ENCODE peak calls at places on chromosomes 5 and 9, in nine cellular contexts. E, B, R, O, G, P, S, Z and K are unnamed samples.

GRCh38 chr5:108381034-108381954 is 604 bp downstream of the FBXL17 start:
- DNase-seq in Z (peak; percentile 51), S (peak; percentile 64), O (peak; percentile 88), B (peak; percentile 87), E (peak; percentile 48), G (peak; percentile 81), R (peak; percentile 66), P (peak; percentile 92), K (peak; percentile 78)

GRCh38 chr5:13227520-13227919 is 717.0 kb downstream of the DNAH5 start:
- DNase-seq in R (no peak), B (no peak), Z (no peak), G (no peak), S (no peak), P (no peak), O (no peak), E (no peak), K (no peak)

GRCh38 chr5:33592245-33592644 is 151.5 kb downstream of the TARS1 start:
- DNase-seq in B (no peak), E (no peak), G (no peak), R (no peak), S (no peak), P (no peak), Z (no peak), O (no peak), K (no peak)

GRCh38 chr9:69130456-69131441 is 43.3 kb upstream of the TJP2 start:
- DNase-seq in R (peak; percentile 61), E (no peak), Z (peak; percentile 71), O (no peak), B (no peak), P (no peak), S (no peak), G (no peak), K (no peak)

GRCh38 chr5:95919658-95920057 is 42.0 kb downstream of the ELL2 start:
- DNase-seq in E (no peak), P (no peak), O (no peak), G (no peak), S (no peak), B (no peak), R (no peak), Z (no peak), K (no peak)

GRCh38 chr5:111772456-111772855 is 15.5 kb upstream of the NREP start:
- DNase-seq in E (no peak), Z (peak; percentile 7), G (no peak), R (no peak), O (no peak), P (no peak), B (peak; percentile 63), S (peak; percentile 63), K (no peak)

GRCh38 chr9:13424204-13424603 is 144.7 kb upstream of the MPDZ start:
- DNase-seq in B (no peak), O (no peak), R (no peak), S (no peak), G (no peak), Z (no peak), E (no peak), P (no peak), K (no peak)

GRCh38 chr9:16069671-16070586 is 517.1 kb downstream of the CCDC171 start:
- DNase-seq in O (no peak), Z (no peak), S (no peak), E (no peak), G (no peak), R (no peak), B (peak; percentile 33), P (no peak), K (no peak)

GRCh38 chr9:79280691-79281090 is 291.1 kb upstream of the TLE4 start:
- DNase-seq in E (no peak), P (no peak), Z (no peak), R (no peak), S (no peak), O (no peak), B (no peak), G (peak; percentile 35), K (no peak)

GRCh38 chr5:113871972-113872371 is 358.5 kb downstream of the YTHDC2 start:
- DNase-seq in P (no peak), Z (no peak), E (no peak), R (no peak), S (no peak), G (no peak), O (no peak), B (no peak), K (no peak)

GRCh38 chr9:24616858-24617257 is 71.2 kb upstream of the IZUMO3 start:
- DNase-seq in B (no peak), G (no peak), O (no peak), E (no peak), S (no peak), Z (no peak), R (no peak), P (no peak), K (no peak)

GRCh38 chr5:141841376-141841775 is 36.8 kb downstream of the PCDH1 start:
- DNase-seq in P (no peak), B (no peak), E (no peak), S (no peak), Z (no peak), O (no peak), R (no peak), G (peak; percentile 66), K (no peak)

GRCh38 chr5:149837680-149838269 is 106.8 kb downstream of the PDE6A start:
- DNase-seq in O (peak; percentile 74), Z (peak; percentile 66), S (peak; percentile 83), R (peak; percentile 44), B (peak; percentile 88), E (no peak), P (no peak), G (no peak), K (no peak)

GRCh38 chr5:56110646-56111403 is 116.1 kb upstream of the IL6ST start:
- DNase-seq in G (no peak), S (no peak), E (no peak), R (no peak), Z (peak; percentile 12), B (no peak), P (no peak), O (no peak), K (no peak)
- TF ChIP-seq CTCF in G (no peak), S (no peak), E (no peak), R (no peak), Z (no peak), B (no peak), P (no peak), O (no peak), K (no peak)

GRCh38 chr5:174324680-174325079 is 279.2 kb downstream of the NSG2 start:
- DNase-seq in O (no peak), S (no peak), E (no peak), B (no peak), G (no peak), Z (no peak), P (no peak), R (no peak), K (no peak)

GRCh38 chr5:174323878-174324281 is 278.4 kb downstream of the NSG2 start:
- DNase-seq in G (peak; percentile 47), E (no peak), Z (no peak), R (no peak), S (peak; percentile 74), P (no peak), O (no peak), B (peak; percentile 89), K (no peak)

GRCh38 chr5:174325961-174326360 is 280.5 kb downstream of the NSG2 start:
- DNase-seq in S (no peak), R (no peak), Z (no peak), G (no peak), B (no peak), O (no peak), E (no peak), P (no peak), K (no peak)

GRCh38 chr5:174326372-174326771 is 280.9 kb downstream of the NSG2 start:
- DNase-seq in R (no peak), B (no peak), E (no peak), G (no peak), O (no peak), P (no peak), S (no peak), Z (no peak), K (no peak)

GRCh38 chr5:174325441-174325840 is 279.9 kb downstream of the NSG2 start:
- DNase-seq in R (no peak), G (no peak), P (no peak), Z (no peak), S (no peak), E (no peak), B (peak; percentile 49), O (no peak), K (no peak)
- TF ChIP-seq CTCF in R (no peak), G (no peak), P (no peak), Z (no peak), S (no peak), E (no peak), B (no peak), O (no peak), K (no peak)

DNA sequence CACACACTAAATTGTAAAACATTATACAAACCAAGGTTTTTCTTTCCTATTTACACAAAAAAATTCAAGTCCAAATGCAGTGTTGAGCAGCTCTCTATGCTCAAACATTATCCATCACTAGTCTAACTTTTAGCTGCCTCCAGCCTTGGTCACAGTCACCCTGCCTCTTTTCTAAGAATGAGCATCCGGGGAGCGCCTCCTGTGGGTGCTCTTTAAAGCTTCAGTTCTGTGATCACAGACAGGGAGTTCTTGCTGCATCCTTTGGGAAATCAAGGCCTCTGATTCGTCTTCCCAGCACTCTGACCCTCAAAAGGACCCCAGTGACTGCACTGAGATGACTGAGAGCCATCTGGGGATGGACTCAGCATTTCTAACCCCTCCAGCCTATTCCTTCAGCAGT is 289.6 kb downstream of the SEC61B start:
- DNase-seq in G (no peak), E (no peak), B (peak; percentile 19), O (no peak), R (no peak), P (no peak), S (peak; percentile 25), Z (no peak), K (no peak)
- TF ChIP-seq CTCF in G (no peak), E (no peak), B (peak; percentile 37), O (no peak), R (no peak), P (no peak), S (no peak), Z (peak; percentile 49), K (no peak)

DNA sequence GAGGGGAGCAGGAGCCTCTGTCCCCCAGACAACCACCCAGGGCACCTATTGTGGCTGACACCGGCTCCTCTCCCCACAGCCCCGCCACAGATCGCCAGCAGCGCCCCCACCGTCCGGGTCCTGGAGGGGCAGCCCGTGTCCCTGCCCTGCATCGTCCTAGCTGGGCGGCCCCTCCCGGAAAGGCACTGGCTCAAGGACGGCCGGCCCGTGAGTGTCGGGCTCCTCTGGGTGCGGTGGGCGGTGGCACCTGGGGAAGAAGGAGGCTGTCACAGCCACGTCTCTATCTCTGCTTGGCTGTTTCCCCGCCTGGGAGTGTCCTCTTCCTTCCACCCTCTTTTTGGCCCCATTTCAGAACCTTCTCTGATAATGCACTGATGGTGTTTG is 55.1 kb downstream of the HMCN2 start:
- DNase-seq in G (no peak), O (peak; percentile 72), B (peak; percentile 68), P (no peak), S (peak; percentile 77), Z (no peak), E (no peak), R (peak; percentile 28), K (no peak)
- TF ChIP-seq CTCF in G (no peak), O (no peak), B (peak; percentile 50), P (no peak), S (no peak), Z (no peak), E (no peak), R (no peak), K (no peak)

GRCh38 chr9:2241461-2241874 is 226.3 kb downstream of the SMARCA2 start:
- DNase-seq in Z (peak; percentile 62), S (peak; percentile 83), G (no peak), R (peak; percentile 26), O (peak; percentile 53), E (no peak), P (peak; percentile 57), B (peak; percentile 93), K (no peak)
- TF ChIP-seq CTCF in Z (peak; percentile 72), S (peak; percentile 42), G (no peak), R (peak; percentile 28), O (peak; percentile 17), E (no peak), P (peak; percentile 37), B (peak; percentile 70), K (no peak)

GRCh38 chr9:127537792-127538191 is 74.3 kb upstream of the STXBP1 start:
- DNase-seq in E (no peak), O (no peak), R (no peak), Z (no peak), G (no peak), P (no peak), B (peak; percentile 62), S (peak; percentile 48), K (no peak)
- TF ChIP-seq CTCF in E (no peak), O (no peak), R (peak; percentile 10), Z (peak; percentile 57), G (no peak), P (peak; percentile 15), B (peak; percentile 51), S (no peak), K (no peak)